ENCODE peak calls at places on chromosomes 4 and X, in nine cellular contexts. X is foreskin fibroblast; E is posterior vena cava; F is B cell; R is NCI-H1092; Y is neural crest cell; M is posterior cingulate gyrus; K is CD8-positive, alpha-beta memory T cell; S is aorta. Z is an unnamed sample.

GRCh38 chr4:176123710-176124407 is 58.2 kb downstream of the WDR17 start:
- DNase-seq in X (peak; percentile 42), E (no peak), F (no peak), R (no peak), Y (no peak), M (no peak), K (no peak), S (no peak), Z (peak; percentile 15)

GRCh38 chr4:182085051-182085480 is 158.1 kb upstream of the TENM3 start:
- DNase-seq in X (no peak), E (no peak), F (no peak), R (no peak), Y (no peak), M (no peak), K (no peak), S (no peak), Z (no peak)

GRCh38 chr4:89681219-89681618 is 155.7 kb downstream of the SNCA start:
- DNase-seq in X (no peak), E (no peak), F (no peak), R (no peak), Y (no peak), M (no peak), K (no peak), S (no peak), Z (peak; percentile 50)

GRCh38 chr4:103400405-103400804 is 202.3 kb upstream of the CENPE start:
- DNase-seq in X (no peak), E (no peak), F (no peak), R (no peak), Y (no peak), M (no peak), K (no peak), S (no peak), Z (no peak)

GRCh38 chrX:19958530-19959486 is 32.1 kb downstream of the BCLAF3 start:
- DNase-seq in X (peak; percentile 19), E (no peak), F (no peak), R (no peak), Y (no peak), M (no peak), K (no peak), S (no peak), Z (no peak)

GRCh38 chr4:54228563-54229501 is at the start of gene PDGFRA:
- DNase-seq in X (peak; percentile 98), E (peak; percentile 88), F (no peak), R (no peak), Y (no peak), M (no peak), K (no peak), S (peak; percentile 86), Z (no peak)

GRCh38 chrX:38465686-38466085 is 95.7 kb upstream of the TSPAN7 start:
- DNase-seq in X (no peak), E (no peak), F (no peak), R (no peak), Y (no peak), M (no peak), K (no peak), S (no peak), Z (no peak)

GRCh38 chrX:100995469-100995868 is 26.0 kb downstream of the ARL13A start:
- DNase-seq in X (peak; percentile 93), E (no peak), F (no peak), R (no peak), Y (no peak), M (no peak), K (no peak), S (no peak), Z (no peak)

GRCh38 chr4:181860157-181860556 is 383.0 kb upstream of the TENM3 start:
- DNase-seq in X (peak; percentile 28), E (no peak), F (no peak), R (no peak), Y (no peak), M (no peak), K (no peak), S (no peak), Z (no peak)

GRCh38 chrX:76279007-76279406 is 106.1 kb downstream of the PBDC1 start:
- DNase-seq in X (peak; percentile 49), E (no peak), F (peak; percentile 41), R (peak; percentile 28), Y (peak; percentile 29), M (peak; percentile 42), K (peak; percentile 1), S (no peak), Z (peak; percentile 38)

GRCh38 chr4:158847535-158847934 is 78.7 kb downstream of the FNIP2 start:
- DNase-seq in X (no peak), E (no peak), F (no peak), R (no peak), Y (no peak), M (no peak), K (no peak), S (no peak), Z (no peak)

GRCh38 chrX:39896951-39897740 is 200.6 kb downstream of the BCOR start:
- DNase-seq in X (peak; percentile 82), E (peak; percentile 75), F (no peak), R (no peak), Y (no peak), M (no peak), K (no peak), S (peak; percentile 68), Z (peak; percentile 4)

GRCh38 chr4:3193531-3194203 is 55.3 kb upstream of the MSANTD1 start:
- DNase-seq in X (peak; percentile 36), E (no peak), F (no peak), R (no peak), Y (no peak), M (no peak), K (no peak), S (no peak), Z (no peak)

GRCh38 chr4:173420324-173420752 is 21.4 kb upstream of the SCRG1 start:
- DNase-seq in X (peak; percentile 48), E (no peak), F (no peak), R (peak; percentile 4), Y (no peak), M (no peak), K (no peak), S (no peak), Z (no peak)

GRCh38 chrX:69664693-69665092 is 48.8 kb downstream of the EDA start:
- DNase-seq in X (no peak), E (no peak), F (no peak), R (no peak), Y (no peak), M (no peak), K (no peak), S (no peak), Z (no peak)

GRCh38 chr4:1092026-1092982 is 21.1 kb downstream of the RNF212 start:
- DNase-seq in X (no peak), E (peak; percentile 67), F (no peak), R (no peak), Y (no peak), M (no peak), K (no peak), S (no peak), Z (no peak)

GRCh38 chrX:87900320-87900908 is 382.8 kb downstream of the KLHL4 start:
- DNase-seq in X (no peak), E (no peak), F (no peak), R (no peak), Y (no peak), M (no peak), K (no peak), S (no peak), Z (no peak)

GRCh38 chrX:9786839-9787635 is 808 bp downstream of the SHROOM2 start:
- DNase-seq in X (no peak), E (peak; percentile 63), F (no peak), R (no peak), Y (no peak), M (no peak), K (no peak), S (no peak), Z (peak; percentile 33)

GRCh38 chrX:135421537-135421931 is 210 bp upstream of the SMIM10L2A start:
- DNase-seq in X (peak; percentile 85), E (peak; percentile 93), F (peak; percentile 82), R (peak; percentile 80), Y (peak; percentile 76), M (peak; percentile 80), K (peak; percentile 83), S (peak; percentile 88), Z (peak; percentile 78)

GRCh38 chr4:39613093-39613656 is 25.5 kb downstream of the SMIM14 start:
- DNase-seq in X (peak; percentile 49), E (no peak), F (peak; percentile 58), R (no peak), Y (no peak), M (no peak), K (no peak), S (no peak), Z (no peak)

GRCh38 chr4:123706961-123707360 is 310.4 kb downstream of the SPRY1 start:
- DNase-seq in X (peak; percentile 20), E (no peak), F (no peak), R (no peak), Y (no peak), M (no peak), K (no peak), S (no peak), Z (no peak)

GRCh38 chr4:142128529-142128928 is 492.1 kb downstream of the IL15 start:
- DNase-seq in X (peak; percentile 31), E (no peak), F (no peak), R (no peak), Y (no peak), M (no peak), K (no peak), S (peak; percentile 43), Z (peak; percentile 5)

GRCh38 chr4:3857316-3857926 is 91.2 kb downstream of the ADRA2C start:
- DNase-seq in X (peak; percentile 38), E (no peak), F (no peak), R (no peak), Y (no peak), M (no peak), K (no peak), S (no peak), Z (no peak)

GRCh38 chr4:132123870-132124623 is 1025.0 kb upstream of the PCDH10 start:
- DNase-seq in X (peak; percentile 8), E (no peak), F (no peak), R (no peak), Y (no peak), M (no peak), K (no peak), S (no peak), Z (no peak)

GRCh38 chr4:3668825-3669552 is 97.2 kb upstream of the ADRA2C start:
- DNase-seq in X (no peak), E (no peak), F (no peak), R (no peak), Y (no peak), M (no peak), K (no peak), S (no peak), Z (no peak)

GRCh38 chr4:173998471-173999144 is 284.9 kb downstream of the FBXO8 start:
- DNase-seq in X (no peak), E (no peak), F (no peak), R (no peak), Y (no peak), M (no peak), K (no peak), S (no peak), Z (no peak)

GRCh38 chrX:57204306-57204705 is 67.1 kb upstream of the SPIN2A start:
- DNase-seq in X (no peak), E (no peak), F (no peak), R (no peak), Y (no peak), M (no peak), K (no peak), S (no peak), Z (no peak)

GRCh38 chr4:123477804-123478209 is 81.2 kb downstream of the SPRY1 start:
- DNase-seq in X (peak; percentile 81), E (no peak), F (no peak), R (no peak), Y (no peak), M (no peak), K (peak; percentile 22), S (peak; percentile 62), Z (peak; percentile 36)